ENCODE peak calls at places on chromosomes 3 and 15, in six cellular contexts. One of them, this sample, is unnamed.

GRCh38 chr3:170330366-170330765 is 27.1 kb upstream of the SKIL start:
- DNase-seq in heart left ventricle: no peak
- DNase-seq in stimulated activated CD8-positive, alpha-beta memory T cell treated with anti-CD3 and anti-CD28 coated beads, Interleukin-4, amount 100 ng/mL, for 4 hours: no peak
- DNase-seq in HS-5: no peak
- DNase-seq in H7: no peak
- DNase-seq in mammary epithelial cell: peak
- DNase-seq in this sample: no peak

GRCh38 chr3:191432162-191432561 is 28.8 kb upstream of the PYDC2 start:
- DNase-seq in heart left ventricle: no peak
- DNase-seq in stimulated activated CD8-positive, alpha-beta memory T cell treated with anti-CD3 and anti-CD28 coated beads, Interleukin-4, amount 100 ng/mL, for 4 hours: no peak
- DNase-seq in HS-5: no peak
- DNase-seq in H7: no peak
- DNase-seq in mammary epithelial cell: no peak
- DNase-seq in this sample: no peak

GRCh38 chr3:65810277-65810676 is 228.4 kb downstream of the MAGI1 start:
- DNase-seq in heart left ventricle: no peak
- DNase-seq in stimulated activated CD8-positive, alpha-beta memory T cell treated with anti-CD3 and anti-CD28 coated beads, Interleukin-4, amount 100 ng/mL, for 4 hours: no peak
- DNase-seq in HS-5: no peak
- DNase-seq in H7: no peak
- DNase-seq in mammary epithelial cell: no peak
- DNase-seq in this sample: no peak

GRCh38 chr15:98671060-98672008 is 23.0 kb downstream of the IGF1R start:
- DNase-seq in heart left ventricle: no peak
- DNase-seq in stimulated activated CD8-positive, alpha-beta memory T cell treated with anti-CD3 and anti-CD28 coated beads, Interleukin-4, amount 100 ng/mL, for 4 hours: no peak
- DNase-seq in HS-5: no peak
- DNase-seq in H7: peak
- DNase-seq in mammary epithelial cell: no peak
- DNase-seq in this sample: no peak

GRCh38 chr15:36982441-36982840 is 117.9 kb downstream of the MEIS2 start:
- DNase-seq in heart left ventricle: no peak
- DNase-seq in stimulated activated CD8-positive, alpha-beta memory T cell treated with anti-CD3 and anti-CD28 coated beads, Interleukin-4, amount 100 ng/mL, for 4 hours: no peak
- DNase-seq in HS-5: no peak
- DNase-seq in H7: no peak
- DNase-seq in mammary epithelial cell: no peak
- DNase-seq in this sample: no peak

GRCh38 chr3:55519016-55519415 is 31.9 kb upstream of the WNT5A start:
- DNase-seq in heart left ventricle: no peak
- DNase-seq in stimulated activated CD8-positive, alpha-beta memory T cell treated with anti-CD3 and anti-CD28 coated beads, Interleukin-4, amount 100 ng/mL, for 4 hours: no peak
- DNase-seq in HS-5: no peak
- DNase-seq in H7: no peak
- DNase-seq in mammary epithelial cell: peak
- DNase-seq in this sample: no peak

GRCh38 chr15:90913398-90913944 is 10.4 kb downstream of the MAN2A2 start:
- DNase-seq in heart left ventricle: no peak
- DNase-seq in stimulated activated CD8-positive, alpha-beta memory T cell treated with anti-CD3 and anti-CD28 coated beads, Interleukin-4, amount 100 ng/mL, for 4 hours: no peak
- DNase-seq in HS-5: no peak
- DNase-seq in H7: no peak
- DNase-seq in mammary epithelial cell: no peak
- DNase-seq in this sample: no peak

GRCh38 chr3:191327526-191327925 is 1.7 kb upstream of the CCDC50 start:
- DNase-seq in heart left ventricle: no peak
- DNase-seq in stimulated activated CD8-positive, alpha-beta memory T cell treated with anti-CD3 and anti-CD28 coated beads, Interleukin-4, amount 100 ng/mL, for 4 hours: no peak
- DNase-seq in HS-5: no peak
- DNase-seq in H7: no peak
- DNase-seq in mammary epithelial cell: no peak
- DNase-seq in this sample: no peak

GRCh38 chr15:75578948-75579908 is at the start of gene PTPN9:
- DNase-seq in heart left ventricle: peak
- DNase-seq in stimulated activated CD8-positive, alpha-beta memory T cell treated with anti-CD3 and anti-CD28 coated beads, Interleukin-4, amount 100 ng/mL, for 4 hours: peak
- DNase-seq in HS-5: no peak
- DNase-seq in H7: peak
- DNase-seq in mammary epithelial cell: peak
- DNase-seq in this sample: no peak

GRCh38 chr3:187044871-187045552 is 94.3 kb downstream of the RPL39L start:
- DNase-seq in heart left ventricle: peak
- DNase-seq in stimulated activated CD8-positive, alpha-beta memory T cell treated with anti-CD3 and anti-CD28 coated beads, Interleukin-4, amount 100 ng/mL, for 4 hours: no peak
- DNase-seq in HS-5: no peak
- DNase-seq in H7: no peak
- DNase-seq in mammary epithelial cell: no peak
- DNase-seq in this sample: no peak

GRCh38 chr15:56758770-56759449 is 25.6 kb upstream of the ZNF280D start:
- DNase-seq in heart left ventricle: no peak
- DNase-seq in stimulated activated CD8-positive, alpha-beta memory T cell treated with anti-CD3 and anti-CD28 coated beads, Interleukin-4, amount 100 ng/mL, for 4 hours: no peak
- DNase-seq in HS-5: peak
- DNase-seq in H7: no peak
- DNase-seq in mammary epithelial cell: peak
- DNase-seq in this sample: no peak

GRCh38 chr15:71411538-71412482 is 296.5 kb downstream of the THSD4 start:
- DNase-seq in heart left ventricle: no peak
- DNase-seq in stimulated activated CD8-positive, alpha-beta memory T cell treated with anti-CD3 and anti-CD28 coated beads, Interleukin-4, amount 100 ng/mL, for 4 hours: no peak
- DNase-seq in HS-5: no peak
- DNase-seq in H7: no peak
- DNase-seq in mammary epithelial cell: no peak
- DNase-seq in this sample: no peak

GRCh38 chr3:194084284-194084683 is 51.7 kb upstream of the HES1 start:
- DNase-seq in heart left ventricle: no peak
- DNase-seq in stimulated activated CD8-positive, alpha-beta memory T cell treated with anti-CD3 and anti-CD28 coated beads, Interleukin-4, amount 100 ng/mL, for 4 hours: no peak
- DNase-seq in HS-5: no peak
- DNase-seq in H7: no peak
- DNase-seq in mammary epithelial cell: no peak
- DNase-seq in this sample: no peak

GRCh38 chr3:77147836-77148578 is 108.1 kb downstream of the ROBO2 start:
- DNase-seq in heart left ventricle: no peak
- DNase-seq in stimulated activated CD8-positive, alpha-beta memory T cell treated with anti-CD3 and anti-CD28 coated beads, Interleukin-4, amount 100 ng/mL, for 4 hours: no peak
- DNase-seq in HS-5: no peak
- DNase-seq in H7: no peak
- DNase-seq in mammary epithelial cell: no peak
- DNase-seq in this sample: no peak

GRCh38 chr3:138850151-138850550 is 15.4 kb upstream of the PIK3CB start:
- DNase-seq in heart left ventricle: peak
- DNase-seq in stimulated activated CD8-positive, alpha-beta memory T cell treated with anti-CD3 and anti-CD28 coated beads, Interleukin-4, amount 100 ng/mL, for 4 hours: no peak
- DNase-seq in HS-5: no peak
- DNase-seq in H7: no peak
- DNase-seq in mammary epithelial cell: no peak
- DNase-seq in this sample: no peak

GRCh38 chr3:35965908-35966307 is 326.6 kb downstream of the ARPP21 start:
- DNase-seq in heart left ventricle: no peak
- DNase-seq in stimulated activated CD8-positive, alpha-beta memory T cell treated with anti-CD3 and anti-CD28 coated beads, Interleukin-4, amount 100 ng/mL, for 4 hours: no peak
- DNase-seq in HS-5: no peak
- DNase-seq in H7: peak
- DNase-seq in mammary epithelial cell: peak
- DNase-seq in this sample: no peak

GRCh38 chr15:93485922-93486327 is 396.9 kb upstream of the RGMA start:
- DNase-seq in heart left ventricle: peak
- DNase-seq in stimulated activated CD8-positive, alpha-beta memory T cell treated with anti-CD3 and anti-CD28 coated beads, Interleukin-4, amount 100 ng/mL, for 4 hours: no peak
- DNase-seq in HS-5: no peak
- DNase-seq in H7: no peak
- DNase-seq in mammary epithelial cell: no peak
- DNase-seq in this sample: no peak

GRCh38 chr15:74897300-74897701 is 7.5 kb downstream of the MPI start:
- DNase-seq in heart left ventricle: peak
- DNase-seq in stimulated activated CD8-positive, alpha-beta memory T cell treated with anti-CD3 and anti-CD28 coated beads, Interleukin-4, amount 100 ng/mL, for 4 hours: no peak
- DNase-seq in HS-5: no peak
- DNase-seq in H7: no peak
- DNase-seq in mammary epithelial cell: no peak
- DNase-seq in this sample: no peak

GRCh38 chr3:70532806-70533205 is 220.4 kb upstream of the MDFIC2 start:
- DNase-seq in heart left ventricle: no peak
- DNase-seq in stimulated activated CD8-positive, alpha-beta memory T cell treated with anti-CD3 and anti-CD28 coated beads, Interleukin-4, amount 100 ng/mL, for 4 hours: no peak
- DNase-seq in HS-5: no peak
- DNase-seq in H7: peak
- DNase-seq in mammary epithelial cell: no peak
- DNase-seq in this sample: no peak

GRCh38 chr15:39248204-39248603 is 332.7 kb upstream of the THBS1 start:
- DNase-seq in heart left ventricle: peak
- DNase-seq in stimulated activated CD8-positive, alpha-beta memory T cell treated with anti-CD3 and anti-CD28 coated beads, Interleukin-4, amount 100 ng/mL, for 4 hours: no peak
- DNase-seq in HS-5: no peak
- DNase-seq in H7: no peak
- DNase-seq in mammary epithelial cell: peak
- DNase-seq in this sample: no peak

This sample was measured in cerebellar nuclear complex.